ENCODE peak calls at places on chromosomes 12 and 14, in six cellular contexts. O is PC-3, C is DND-41, V is psoas muscle, R is OCI-LY7, E is hepatocyte. F is an unnamed sample.

GRCh38 chr14:90577661-90578282 is 180.9 kb downstream of the CALM1 start:
- DNase-seq in O (no peak), C (no peak), V (no peak), R (no peak), E (no peak), F (no peak)

GRCh38 chr14:39050389-39050788 is 52.6 kb downstream of the SEC23A start:
- DNase-seq in O (peak; percentile 73), C (no peak), V (no peak), R (no peak), E (peak; percentile 53), F (no peak)

GRCh38 chr12:46217686-46218508 is 50.9 kb downstream of the SLC38A1 start:
- DNase-seq in O (no peak), C (peak; percentile 71), V (no peak), R (peak; percentile 89), E (no peak), F (peak; percentile 77)

GRCh38 chr12:2494490-2495192 is 300.1 kb upstream of the FKBP4 start:
- DNase-seq in O (no peak), C (no peak), V (no peak), R (no peak), E (no peak), F (no peak)

GRCh38 chr14:104359969-104360442 is 219.6 kb upstream of the C14orf180 start:
- DNase-seq in O (no peak), C (no peak), V (no peak), R (no peak), E (no peak), F (no peak)

GRCh38 chr12:48004039-48004940 is at the start of gene COL2A1:
- DNase-seq in O (peak; percentile 27), C (no peak), V (peak; percentile 38), R (no peak), E (peak; percentile 55), F (no peak)

GRCh38 chr14:34340226-34340625 is 121.8 kb downstream of the SPTSSA start:
- DNase-seq in O (peak; percentile 16), C (no peak), V (no peak), R (no peak), E (no peak), F (no peak)

GRCh38 chr12:88836156-88836555 is 255.9 kb upstream of the KITLG start:
- DNase-seq in O (peak; percentile 8), C (no peak), V (no peak), R (no peak), E (no peak), F (no peak)

GRCh38 chr12:105018001-105018400 is 31.9 kb downstream of the NOPCHAP1 start:
- DNase-seq in O (no peak), C (no peak), V (no peak), R (peak; percentile 8), E (no peak), F (no peak)

GRCh38 chr12:62350554-62350953 is 90.3 kb downstream of the USP15 start:
- DNase-seq in O (no peak), C (no peak), V (no peak), R (no peak), E (no peak), F (no peak)

GRCh38 chr12:2588345-2588744 is 206.4 kb upstream of the FKBP4 start:
- DNase-seq in O (no peak), C (no peak), V (no peak), R (no peak), E (no peak), F (no peak)

GRCh38 chr12:13258717-13259119 is 62.2 kb downstream of the EMP1 start:
- DNase-seq in O (no peak), C (no peak), V (no peak), R (no peak), E (no peak), F (no peak)

GRCh38 chr14:65168840-65169239 is 66.5 kb upstream of the MAX start:
- DNase-seq in O (peak; percentile 38), C (no peak), V (no peak), R (peak; percentile 60), E (no peak), F (peak; percentile 28)

GRCh38 chr12:74725154-74725553 is 187.5 kb downstream of the ATXN7L3B start:
- DNase-seq in O (peak; percentile 28), C (no peak), V (no peak), R (no peak), E (no peak), F (no peak)

GRCh38 chr12:25655702-25656101 is 102.6 kb upstream of the LMNTD1 start:
- DNase-seq in O (peak; percentile 74), C (no peak), V (no peak), R (no peak), E (peak; percentile 8), F (no peak)

GRCh38 chr12:28872654-28873268 is 276.3 kb upstream of the FAR2 start:
- DNase-seq in O (peak; percentile 100), C (peak; percentile 54), V (no peak), R (peak; percentile 27), E (peak; percentile 63), F (peak; percentile 2)

GRCh38 chr12:25839470-25839869 is 119.0 kb upstream of the RASSF8 start:
- DNase-seq in O (peak; percentile 98), C (no peak), V (no peak), R (no peak), E (no peak), F (no peak)

GRCh38 chr14:86604546-86604945 is 1074.6 kb downstream of the FLRT2 start:
- DNase-seq in O (no peak), C (peak; percentile 47), V (no peak), R (no peak), E (no peak), F (no peak)

GRCh38 chr12:58841058-58841798 is 79.1 kb downstream of the LRIG3 start:
- DNase-seq in O (no peak), C (no peak), V (no peak), R (no peak), E (no peak), F (no peak)

GRCh38 chr12:58847876-58848600 is 72.3 kb downstream of the LRIG3 start:
- DNase-seq in O (no peak), C (no peak), V (no peak), R (no peak), E (no peak), F (no peak)

DNA sequence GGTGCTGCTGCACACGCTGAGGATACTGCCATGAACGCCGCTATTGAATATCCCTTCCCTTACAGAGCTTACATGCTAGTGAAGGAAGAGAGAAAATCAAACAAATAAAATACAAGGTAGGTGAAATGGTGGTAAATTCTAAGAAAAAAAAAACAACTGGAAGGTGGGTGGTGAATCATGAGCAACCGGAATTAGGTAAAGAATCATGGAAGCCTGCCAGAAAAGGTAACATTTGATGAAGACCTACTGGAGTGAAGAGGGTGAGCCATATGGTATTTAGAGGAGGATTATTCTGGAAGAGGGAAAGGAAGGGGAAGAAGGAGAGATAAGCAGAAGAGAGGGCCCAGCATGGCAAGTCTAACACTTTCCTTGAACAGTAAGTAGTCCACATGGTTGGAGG is 76.1 kb downstream of the LRIG3 start:
- DNase-seq in O (peak; percentile 80), C (no peak), V (no peak), R (no peak), E (no peak), F (no peak)
- TF ChIP-seq CTCF in O (no peak), C (no peak), V (no peak), R (no peak), E (no peak), F (no peak)

GRCh38 chr12:51986834-51987233 is 19.9 kb upstream of the TAMALIN start:
- DNase-seq in O (no peak), C (no peak), V (no peak), R (no peak), E (no peak), F (no peak)
- H3K36me3 ChIP-seq in O (peaks cover 13% of the 10 kb centered on the region), C (peaks cover 54% of the 10 kb centered on the region), V (peaks cover 87% of the 10 kb centered on the region), R (no peaks in the 10 kb centered on the region), E (no peaks in the 10 kb centered on the region), F (no peaks in the 10 kb centered on the region)

DNA sequence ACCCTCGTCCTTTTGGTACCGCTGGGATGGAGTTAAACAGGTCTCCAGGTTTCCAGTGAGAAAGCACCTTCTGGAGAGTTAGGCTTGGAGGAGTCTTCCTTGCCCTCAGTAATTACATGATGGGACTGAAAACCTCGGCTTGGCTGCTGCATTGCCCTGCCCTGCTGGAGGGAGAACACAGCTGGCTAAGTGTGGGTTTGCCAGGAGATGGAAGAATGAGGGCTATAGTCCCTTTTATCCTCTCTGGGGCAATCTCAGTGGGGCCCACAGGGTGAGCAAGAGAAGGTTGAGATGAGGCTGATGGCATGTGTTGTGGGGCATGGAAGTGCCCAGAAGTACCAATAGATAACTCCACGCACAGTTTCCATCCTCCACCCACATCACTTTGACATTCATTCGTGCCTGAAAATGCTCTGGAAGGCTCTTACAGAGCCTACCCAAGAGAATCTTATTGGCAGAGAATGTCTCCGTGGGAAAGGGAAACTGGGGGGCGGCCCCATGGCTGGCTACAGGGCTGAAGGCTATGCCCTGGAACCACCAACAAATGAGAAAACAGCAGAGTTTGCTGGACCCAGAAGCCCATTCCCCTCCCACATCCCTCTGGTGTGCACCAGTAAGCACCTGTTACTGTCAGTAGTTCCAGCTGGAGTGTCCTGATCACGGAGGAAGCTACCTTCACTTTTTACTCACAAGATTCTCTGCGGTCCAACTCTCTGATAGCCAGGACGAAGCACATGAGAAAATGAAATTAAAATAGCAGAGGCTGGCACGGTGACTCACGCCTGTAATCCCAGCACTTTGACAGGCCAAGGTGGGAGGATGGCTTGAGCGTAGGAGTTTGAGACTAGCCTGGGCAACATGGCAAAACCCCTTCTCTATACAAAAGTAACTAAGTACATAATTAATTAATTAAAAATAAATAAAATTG is 22.9 kb upstream of the MEG3 start:
- DNase-seq in O (no peak), C (no peak), V (no peak), R (no peak), E (no peak), F (no peak)
- H3K4me3 ChIP-seq in O (no peak overlapping the region), C (no peak overlapping the region), V (no peak overlapping the region), R (no peak overlapping the region), E (no peak overlapping the region), F (no peak overlapping the region)

DNA sequence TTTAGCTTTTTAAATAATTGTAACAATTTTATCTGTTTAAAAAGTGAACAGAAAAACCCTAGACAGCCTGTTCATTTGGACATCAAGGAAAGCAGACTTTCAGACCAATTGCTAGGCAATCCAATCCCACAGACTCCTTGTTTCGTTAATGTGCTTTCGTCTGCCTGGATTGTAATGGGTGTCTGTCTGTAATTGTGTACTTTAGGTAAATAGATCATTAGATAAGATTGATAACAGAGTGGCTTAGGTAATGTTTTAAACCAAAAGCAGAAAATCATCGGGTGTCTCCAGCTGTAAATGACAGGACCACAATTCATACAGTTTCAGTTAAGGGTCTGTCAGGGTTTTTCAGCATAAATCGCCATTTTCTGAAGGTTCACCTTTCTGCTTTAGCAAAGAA is 19.7 kb downstream of the CCDC60 start:
- DNase-seq in O (no peak), C (no peak), V (no peak), R (no peak), E (no peak), F (no peak)
- TF ChIP-seq CTCF in O (no peak), C (no peak), V (no peak), R (no peak), E (no peak), F (no peak)

DNA sequence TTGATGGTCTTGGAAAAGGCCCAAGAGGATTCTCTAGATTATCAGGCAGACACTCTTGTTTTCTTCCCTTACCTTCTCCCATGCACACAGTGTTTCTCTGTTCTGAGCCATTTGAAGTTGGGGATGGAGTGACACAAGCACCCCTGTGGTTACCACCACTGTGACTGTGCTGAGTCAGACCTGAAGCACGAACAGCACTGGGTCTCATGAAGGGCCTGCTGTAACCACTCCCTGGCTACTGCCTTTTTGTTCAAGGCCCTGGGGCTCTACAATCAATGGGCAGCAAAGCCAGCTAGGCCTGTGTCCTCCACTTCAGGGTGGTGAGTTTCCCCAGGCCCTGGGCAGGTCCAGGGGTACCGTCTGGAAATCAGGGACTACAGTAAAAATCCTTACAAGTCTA is 65.5 kb downstream of the TSPAN8 start:
- DNase-seq in O (peak; percentile 41), C (no peak), V (no peak), R (no peak), E (no peak), F (no peak)
- H3K36me3 ChIP-seq in O (no peaks in the 10 kb centered on the region), C (no peaks in the 10 kb centered on the region), V (no peaks in the 10 kb centered on the region), R (no peaks in the 10 kb centered on the region), E (no peaks in the 10 kb centered on the region), F (no peaks in the 10 kb centered on the region)